ENCODE peak calls at places on chromosome 11, in four cellular contexts. One of them, this sample, is unnamed. For H3K27me3 and H3K4me1, the result is how much of the 10 kb centered on the place peaks cover.

GRCh38 chr11:93196816-93197382 is 892 bp downstream of the SLC36A4 start:
- DNase-seq in astrocyte: no peak
- DNase-seq in A673: no peak
- DNase-seq in stomach: no peak
- DNase-seq in this sample: peak

GRCh38 chr11:46845440-46845739 is 690 bp downstream of the CKAP5 start:
- DNase-seq in astrocyte: no peak
- DNase-seq in stomach: no peak
- DNase-seq in A673: no peak
- DNase-seq in this sample: no peak

GRCh38 chr11:33248416-33248957 is 8.7 kb upstream of the HIPK3 start:
- DNase-seq in stomach: no peak
- DNase-seq in astrocyte: peak
- DNase-seq in A673: no peak
- DNase-seq in this sample: peak

GRCh38 chr11:75513250-75513649 is 12.5 kb downstream of the GDPD5 start:
- DNase-seq in astrocyte: peak
- DNase-seq in A673: no peak
- DNase-seq in stomach: no peak
- DNase-seq in this sample: no peak

GRCh38 chr11:112810951-112811350 is 150.3 kb upstream of the NCAM1 start:
- DNase-seq in A673: no peak
- DNase-seq in stomach: no peak
- DNase-seq in astrocyte: no peak
- DNase-seq in this sample: no peak

GRCh38 chr11:108019870-108020540 is 11.3 kb downstream of the CUL5 start:
- DNase-seq in stomach: no peak
- DNase-seq in astrocyte: no peak
- DNase-seq in A673: peak
- DNase-seq in this sample: peak

GRCh38 chr11:44537679-44538078 is 27.8 kb upstream of the CD82 start:
- DNase-seq in A673: no peak
- DNase-seq in stomach: no peak
- DNase-seq in astrocyte: no peak
- DNase-seq in this sample: no peak

GRCh38 chr11:123159146-123159857 is 35.7 kb downstream of the CLMP start:
- DNase-seq in astrocyte: no peak
- DNase-seq in stomach: no peak
- DNase-seq in A673: peak
- DNase-seq in this sample: no peak

GRCh38 chr11:117548876-117549275 is 221.2 kb downstream of the CEP164 start:
- DNase-seq in astrocyte: no peak
- DNase-seq in stomach: no peak
- DNase-seq in A673: no peak
- DNase-seq in this sample: no peak

GRCh38 chr11:60922906-60923305 is 1.4 kb upstream of the TMEM132A start:
- DNase-seq in astrocyte: no peak
- DNase-seq in stomach: no peak
- DNase-seq in A673: no peak
- DNase-seq in this sample: no peak

GRCh38 chr11:102172127-102172848 is 62.0 kb downstream of the YAP1 start:
- DNase-seq in stomach: no peak
- DNase-seq in astrocyte: peak
- DNase-seq in A673: no peak
- DNase-seq in this sample: peak

GRCh38 chr11:128642571-128642970 is 51.3 kb upstream of the FLI1 start:
- DNase-seq in stomach: no peak
- DNase-seq in A673: no peak
- DNase-seq in astrocyte: no peak
- DNase-seq in this sample: no peak

DNA sequence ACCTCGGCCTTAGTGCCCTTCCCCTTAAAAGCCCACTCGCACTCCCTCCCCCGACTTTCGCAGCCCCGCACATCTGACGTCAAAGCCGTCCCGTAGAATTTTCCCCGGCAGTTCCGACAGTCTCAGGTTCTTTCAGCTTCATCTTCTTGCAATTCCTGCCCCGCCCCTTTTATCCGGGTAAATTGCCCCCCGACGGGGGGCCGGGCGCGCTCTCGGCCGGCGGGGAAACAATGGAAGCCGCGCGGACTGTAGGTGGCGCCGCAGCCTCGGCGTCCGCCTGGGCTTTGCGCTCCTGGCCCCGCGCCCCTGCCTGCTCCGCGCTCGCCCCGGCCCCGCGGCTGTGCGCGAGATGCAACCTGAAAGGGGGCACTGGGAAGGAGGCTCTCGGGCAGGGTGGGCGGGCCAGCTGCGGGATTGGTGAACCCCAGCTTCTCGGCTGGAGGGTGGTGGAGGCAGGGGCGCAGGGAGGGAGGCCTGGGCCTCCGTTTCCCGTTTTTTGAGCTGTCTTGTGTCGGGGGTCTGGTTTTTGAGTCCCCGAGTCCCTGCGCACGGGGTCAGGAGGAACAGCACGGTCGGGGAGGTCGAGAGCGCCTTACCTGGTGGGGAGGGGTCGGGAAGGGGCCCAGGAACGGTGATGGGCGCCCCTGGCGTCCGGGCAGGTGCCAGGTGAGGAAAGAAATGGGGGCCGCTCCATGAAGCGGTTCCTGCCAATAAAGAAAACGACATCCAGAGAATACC is 855 bp upstream of the FGF19 start:
- DNase-seq in A673: peak
- DNase-seq in astrocyte: no peak
- DNase-seq in stomach: no peak
- DNase-seq in this sample: peak
- H3K4me3 ChIP-seq in A673: peak
- H3K4me3 ChIP-seq in astrocyte: no peak
- H3K4me3 ChIP-seq in stomach: peak
- H3K4me3 ChIP-seq in this sample: peak

GRCh38 chr11:7348432-7349298 is 97.0 kb downstream of the SYT9 start:
- DNase-seq in A673: peak
- DNase-seq in astrocyte: no peak
- DNase-seq in stomach: no peak
- DNase-seq in this sample: no peak
- H3K27me3 ChIP-seq in A673: under half
- H3K27me3 ChIP-seq in astrocyte: under half
- H3K27me3 ChIP-seq in stomach: under half
- H3K27me3 ChIP-seq in this sample: under half

GRCh38 chr11:61973603-61974162 is 6.2 kb upstream of the FTH1 start:
- DNase-seq in astrocyte: no peak
- DNase-seq in stomach: no peak
- DNase-seq in A673: no peak
- DNase-seq in this sample: peak
- H3K4me1 ChIP-seq in astrocyte: under half
- H3K4me1 ChIP-seq in stomach: half or more
- H3K4me1 ChIP-seq in A673: under half
- H3K4me1 ChIP-seq in this sample: half or more

DNA sequence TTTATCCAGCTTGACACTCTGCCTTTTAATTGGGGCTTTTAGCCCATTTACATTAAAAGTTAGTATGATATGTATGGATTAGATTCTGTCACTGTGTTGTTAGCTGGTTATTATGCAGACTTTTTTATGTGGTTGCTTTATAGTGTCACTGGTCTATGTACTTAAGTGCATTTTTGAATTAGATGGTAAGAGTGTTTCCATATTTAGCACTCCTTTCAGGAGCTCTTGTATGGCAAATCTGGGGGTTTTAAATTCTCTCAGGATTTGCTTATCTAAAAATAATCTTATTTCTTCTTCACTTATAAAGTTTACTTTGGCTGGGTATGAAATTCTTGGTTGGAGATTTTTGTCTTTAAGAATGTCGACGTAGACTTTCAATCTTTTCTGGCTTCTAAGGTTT is 4.0 kb downstream of the OR52E6 start:
- DNase-seq in astrocyte: no peak
- DNase-seq in A673: no peak
- DNase-seq in stomach: no peak
- DNase-seq in this sample: no peak
- H3K4me3 ChIP-seq in astrocyte: no peak
- H3K4me3 ChIP-seq in A673: no peak
- H3K4me3 ChIP-seq in stomach: no peak
- H3K4me3 ChIP-seq in this sample: no peak

GRCh38 chr11:100680070-100680469 is 7.0 kb upstream of the ARHGAP42 start:
- DNase-seq in A673: no peak
- DNase-seq in stomach: no peak
- DNase-seq in astrocyte: no peak
- DNase-seq in this sample: no peak
- H3K27me3 ChIP-seq in A673: under half
- H3K27me3 ChIP-seq in stomach: under half
- H3K27me3 ChIP-seq in astrocyte: under half
- H3K27me3 ChIP-seq in this sample: under half

DNA sequence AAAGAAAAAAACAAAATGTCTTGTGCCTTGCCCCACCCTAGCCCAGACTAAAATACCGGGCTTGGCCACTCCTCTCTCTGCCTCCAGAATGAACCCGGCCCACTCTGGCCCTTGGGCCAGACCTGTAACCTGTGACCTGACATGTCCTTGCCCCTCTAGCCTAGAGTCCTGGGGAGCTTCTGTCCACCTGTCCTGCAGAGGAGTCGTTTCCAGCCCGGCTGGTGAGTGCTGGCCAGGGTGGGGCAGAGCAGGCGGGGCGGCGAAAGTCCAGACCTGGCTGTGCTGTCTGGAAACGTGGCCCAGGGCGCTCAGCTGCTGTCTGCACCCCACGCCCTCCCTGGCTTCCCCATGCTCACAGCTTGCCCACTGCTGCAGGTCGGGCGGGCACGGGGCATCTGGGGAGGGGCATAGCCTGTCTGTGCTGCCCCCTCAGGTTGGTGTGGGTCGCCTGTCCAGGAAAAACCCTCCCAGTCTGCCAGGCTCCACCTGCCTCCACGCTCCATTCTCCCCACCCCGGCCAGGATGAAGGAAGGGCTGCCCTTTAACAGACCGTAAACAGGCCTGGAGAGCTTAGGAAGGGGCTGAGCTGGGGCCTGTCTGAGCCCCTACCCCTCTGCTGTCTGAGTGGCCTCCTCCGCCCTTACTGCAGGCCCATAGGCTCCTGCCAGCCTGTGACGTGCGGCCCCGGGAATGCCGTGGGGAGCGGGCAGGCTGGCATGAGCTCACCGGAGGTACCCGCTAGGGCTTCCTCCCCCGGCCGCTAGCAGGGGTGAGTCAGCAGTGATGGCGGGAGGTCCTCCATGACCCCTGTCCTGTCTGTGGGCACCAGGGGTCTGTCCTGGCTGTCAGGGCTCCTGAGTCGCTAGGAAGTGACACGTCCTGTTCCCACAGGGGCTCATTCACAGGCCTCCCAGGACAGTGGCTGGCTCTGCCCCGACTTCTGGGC is 1.9 kb downstream of the CD151 start:
- DNase-seq in A673: peak
- DNase-seq in stomach: peak
- DNase-seq in astrocyte: peak
- DNase-seq in this sample: peak
- H3K4me1 ChIP-seq in A673: under half
- H3K4me1 ChIP-seq in stomach: half or more
- H3K4me1 ChIP-seq in astrocyte: half or more
- H3K4me1 ChIP-seq in this sample: under half